ENCODE peak calls at places on chromosomes 13 and 19, in eight cellular contexts. One of them, this sample, is unnamed.

GRCh38 chr13:86856996-86857395 is 814.2 kb upstream of the SLITRK5 start:
- DNase-seq in heart right ventricle: no peak
- DNase-seq in fibroblast of the aortic adventitia: peak; percentile 1
- DNase-seq in breast epithelium: no peak
- DNase-seq in PC-3: peak; percentile 67
- DNase-seq in AG04450: peak; percentile 13
- DNase-seq in H7: no peak
- DNase-seq in HepG2: peak; percentile 5
- DNase-seq in this sample: no peak

GRCh38 chr13:44504146-44504545 is 72.0 kb downstream of the TSC22D1 start:
- DNase-seq in fibroblast of the aortic adventitia: no peak
- DNase-seq in heart right ventricle: no peak
- DNase-seq in PC-3: no peak
- DNase-seq in H7: no peak
- DNase-seq in HepG2: no peak
- DNase-seq in AG04450: no peak
- DNase-seq in breast epithelium: no peak
- DNase-seq in this sample: no peak

GRCh38 chr19:16070366-16070990 is 5.8 kb upstream of the TPM4 start:
- DNase-seq in breast epithelium: peak; percentile 91
- DNase-seq in PC-3: peak; percentile 98
- DNase-seq in fibroblast of the aortic adventitia: no peak
- DNase-seq in HepG2: peak; percentile 84
- DNase-seq in AG04450: no peak
- DNase-seq in heart right ventricle: peak; percentile 50
- DNase-seq in H7: no peak
- DNase-seq in this sample: no peak

GRCh38 chr13:45702869-45703391 is 810 bp downstream of the CBY2 start:
- DNase-seq in H7: no peak
- DNase-seq in PC-3: no peak
- DNase-seq in breast epithelium: no peak
- DNase-seq in HepG2: no peak
- DNase-seq in heart right ventricle: no peak
- DNase-seq in AG04450: no peak
- DNase-seq in fibroblast of the aortic adventitia: no peak
- DNase-seq in this sample: no peak

GRCh38 chr13:49739498-49740187 is 48.4 kb upstream of the EBPL start:
- DNase-seq in HepG2: peak; percentile 51
- DNase-seq in heart right ventricle: no peak
- DNase-seq in breast epithelium: no peak
- DNase-seq in PC-3: no peak
- DNase-seq in AG04450: no peak
- DNase-seq in fibroblast of the aortic adventitia: no peak
- DNase-seq in H7: no peak
- DNase-seq in this sample: no peak

GRCh38 chr19:5964816-5965565 is 12.9 kb downstream of the RANBP3 start:
- DNase-seq in PC-3: no peak
- DNase-seq in breast epithelium: no peak
- DNase-seq in H7: peak; percentile 52
- DNase-seq in fibroblast of the aortic adventitia: no peak
- DNase-seq in heart right ventricle: no peak
- DNase-seq in AG04450: no peak
- DNase-seq in HepG2: no peak
- DNase-seq in this sample: no peak

GRCh38 chr19:34319785-34320184 is 45.2 kb upstream of the GPI start:
- DNase-seq in AG04450: no peak
- DNase-seq in PC-3: no peak
- DNase-seq in HepG2: no peak
- DNase-seq in H7: no peak
- DNase-seq in fibroblast of the aortic adventitia: no peak
- DNase-seq in breast epithelium: no peak
- DNase-seq in heart right ventricle: peak; percentile 22
- DNase-seq in this sample: no peak

GRCh38 chr13:39585219-39585618 is 17.8 kb downstream of the LHFPL6 start:
- DNase-seq in breast epithelium: no peak
- DNase-seq in fibroblast of the aortic adventitia: no peak
- DNase-seq in H7: no peak
- DNase-seq in heart right ventricle: no peak
- DNase-seq in PC-3: peak; percentile 56
- DNase-seq in HepG2: no peak
- DNase-seq in AG04450: no peak
- DNase-seq in this sample: no peak

GRCh38 chr13:103638706-103639105 is 572.5 kb upstream of the SLC10A2 start:
- DNase-seq in fibroblast of the aortic adventitia: no peak
- DNase-seq in HepG2: no peak
- DNase-seq in AG04450: no peak
- DNase-seq in breast epithelium: no peak
- DNase-seq in heart right ventricle: peak; percentile 36
- DNase-seq in PC-3: no peak
- DNase-seq in H7: no peak
- DNase-seq in this sample: no peak

GRCh38 chr13:29817604-29818378 is 32.6 kb downstream of the UBL3 start:
- DNase-seq in PC-3: no peak
- DNase-seq in AG04450: no peak
- DNase-seq in HepG2: no peak
- DNase-seq in H7: no peak
- DNase-seq in breast epithelium: no peak
- DNase-seq in heart right ventricle: no peak
- DNase-seq in fibroblast of the aortic adventitia: peak; percentile 16
- DNase-seq in this sample: no peak

GRCh38 chr13:79654520-79654919 is 173.6 kb downstream of the NDFIP2 start:
- DNase-seq in breast epithelium: no peak
- DNase-seq in H7: no peak
- DNase-seq in AG04450: no peak
- DNase-seq in fibroblast of the aortic adventitia: no peak
- DNase-seq in PC-3: no peak
- DNase-seq in HepG2: no peak
- DNase-seq in heart right ventricle: no peak
- DNase-seq in this sample: no peak

GRCh38 chr19:39240421-39240820 is 4.4 kb downstream of the IFNL3 start:
- DNase-seq in HepG2: no peak
- DNase-seq in PC-3: no peak
- DNase-seq in fibroblast of the aortic adventitia: no peak
- DNase-seq in H7: no peak
- DNase-seq in AG04450: no peak
- DNase-seq in breast epithelium: no peak
- DNase-seq in heart right ventricle: no peak
- DNase-seq in this sample: no peak

GRCh38 chr13:48600374-48601364 is 53.1 kb upstream of the CYSLTR2 start:
- DNase-seq in AG04450: peak; percentile 16
- DNase-seq in fibroblast of the aortic adventitia: peak; percentile 90
- DNase-seq in PC-3: peak; percentile 27
- DNase-seq in breast epithelium: no peak
- DNase-seq in H7: no peak
- DNase-seq in heart right ventricle: no peak
- DNase-seq in HepG2: peak; percentile 32
- DNase-seq in this sample: peak; percentile 7

GRCh38 chr13:111066544-111066943 is 48.6 kb upstream of the ARHGEF7 start:
- DNase-seq in AG04450: no peak
- DNase-seq in breast epithelium: no peak
- DNase-seq in PC-3: no peak
- DNase-seq in fibroblast of the aortic adventitia: no peak
- DNase-seq in HepG2: no peak
- DNase-seq in H7: peak; percentile 69
- DNase-seq in heart right ventricle: no peak
- DNase-seq in this sample: peak; percentile 57

GRCh38 chr19:51341066-51341465 is 873 bp downstream of the VSIG10L start:
- DNase-seq in HepG2: no peak
- DNase-seq in fibroblast of the aortic adventitia: no peak
- DNase-seq in PC-3: no peak
- DNase-seq in AG04450: no peak
- DNase-seq in heart right ventricle: no peak
- DNase-seq in breast epithelium: no peak
- DNase-seq in H7: no peak
- DNase-seq in this sample: no peak
- H3K4me3 ChIP-seq in HepG2: peak overlapping the region; percentile 45
- H3K4me3 ChIP-seq in fibroblast of the aortic adventitia: no peak overlapping the region
- H3K4me3 ChIP-seq in PC-3: no peak overlapping the region
- H3K4me3 ChIP-seq in AG04450: no peak overlapping the region
- H3K4me3 ChIP-seq in heart right ventricle: no peak overlapping the region
- H3K4me3 ChIP-seq in breast epithelium: no peak overlapping the region
- H3K4me3 ChIP-seq in H7: no peak overlapping the region
- H3K4me3 ChIP-seq in this sample: no peak overlapping the region

GRCh38 chr13:33846306-33847062 is 28.5 kb downstream of the RFC3 start:
- DNase-seq in AG04450: no peak
- DNase-seq in heart right ventricle: no peak
- DNase-seq in HepG2: no peak
- DNase-seq in H7: no peak
- DNase-seq in breast epithelium: no peak
- DNase-seq in fibroblast of the aortic adventitia: no peak
- DNase-seq in PC-3: no peak
- DNase-seq in this sample: no peak

GRCh38 chr13:33838567-33839131 is 20.7 kb downstream of the RFC3 start:
- DNase-seq in AG04450: no peak
- DNase-seq in breast epithelium: no peak
- DNase-seq in HepG2: no peak
- DNase-seq in H7: no peak
- DNase-seq in fibroblast of the aortic adventitia: peak; percentile 85
- DNase-seq in PC-3: no peak
- DNase-seq in heart right ventricle: no peak
- DNase-seq in this sample: no peak

GRCh38 chr13:33845572-33846305 is 27.8 kb downstream of the RFC3 start:
- DNase-seq in heart right ventricle: no peak
- DNase-seq in H7: no peak
- DNase-seq in PC-3: no peak
- DNase-seq in HepG2: peak; percentile 21
- DNase-seq in breast epithelium: no peak
- DNase-seq in fibroblast of the aortic adventitia: no peak
- DNase-seq in AG04450: no peak
- DNase-seq in this sample: no peak

DNA sequence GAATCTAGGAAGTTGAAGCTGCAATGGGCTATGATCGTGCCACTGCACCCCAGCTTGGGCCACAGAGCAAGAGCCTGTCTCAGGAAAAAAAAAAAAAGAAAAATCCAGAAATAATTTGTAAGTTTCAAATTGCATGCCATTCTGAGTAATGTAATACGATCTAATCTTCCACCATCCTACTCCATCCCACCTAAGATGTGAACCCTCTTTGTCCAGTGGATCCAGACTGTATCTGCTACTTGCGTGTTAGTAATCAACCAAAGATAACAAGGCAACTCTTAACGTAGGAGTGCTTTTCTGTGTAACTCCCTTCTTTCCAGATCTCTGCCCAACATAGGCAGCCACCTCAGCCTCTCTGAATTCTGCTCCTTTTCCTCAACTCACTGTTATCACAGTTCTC is 24.3 kb downstream of the RFC3 start:
- DNase-seq in HepG2: no peak
- DNase-seq in fibroblast of the aortic adventitia: no peak
- DNase-seq in PC-3: no peak
- DNase-seq in breast epithelium: no peak
- DNase-seq in H7: no peak
- DNase-seq in AG04450: no peak
- DNase-seq in heart right ventricle: no peak
- DNase-seq in this sample: no peak
- H3K4me3 ChIP-seq in HepG2: no peak overlapping the region
- H3K4me3 ChIP-seq in fibroblast of the aortic adventitia: no peak overlapping the region
- H3K4me3 ChIP-seq in PC-3: no peak overlapping the region
- H3K4me3 ChIP-seq in breast epithelium: no peak overlapping the region
- H3K4me3 ChIP-seq in H7: no peak overlapping the region
- H3K4me3 ChIP-seq in AG04450: no peak overlapping the region
- H3K4me3 ChIP-seq in heart right ventricle: no peak overlapping the region
- H3K4me3 ChIP-seq in this sample: no peak overlapping the region

GRCh38 chr19:8194528-8195275 is 14.5 kb upstream of the CERS4 start:
- DNase-seq in heart right ventricle: no peak
- DNase-seq in PC-3: no peak
- DNase-seq in fibroblast of the aortic adventitia: no peak
- DNase-seq in AG04450: no peak
- DNase-seq in breast epithelium: no peak
- DNase-seq in HepG2: no peak
- DNase-seq in H7: no peak
- DNase-seq in this sample: no peak
- H3K4me3 ChIP-seq in heart right ventricle: peak overlapping the region; percentile 24
- H3K4me3 ChIP-seq in PC-3: no peak overlapping the region
- H3K4me3 ChIP-seq in fibroblast of the aortic adventitia: no peak overlapping the region
- H3K4me3 ChIP-seq in AG04450: no peak overlapping the region
- H3K4me3 ChIP-seq in breast epithelium: no peak overlapping the region
- H3K4me3 ChIP-seq in HepG2: no peak overlapping the region
- H3K4me3 ChIP-seq in H7: no peak overlapping the region
- H3K4me3 ChIP-seq in this sample: no peak overlapping the region

GRCh38 chr19:17327654-17328516 is 6.8 kb downstream of the ANO8 start:
- DNase-seq in PC-3: no peak
- DNase-seq in H7: peak; percentile 97
- DNase-seq in HepG2: peak; percentile 13
- DNase-seq in heart right ventricle: no peak
- DNase-seq in breast epithelium: peak; percentile 94
- DNase-seq in fibroblast of the aortic adventitia: no peak
- DNase-seq in AG04450: no peak
- DNase-seq in this sample: no peak

GRCh38 chr19:17326595-17326966 is 8.1 kb downstream of the ANO8 start:
- DNase-seq in breast epithelium: peak; percentile 57
- DNase-seq in AG04450: no peak
- DNase-seq in HepG2: no peak
- DNase-seq in PC-3: no peak
- DNase-seq in fibroblast of the aortic adventitia: no peak
- DNase-seq in heart right ventricle: no peak
- DNase-seq in H7: no peak
- DNase-seq in this sample: no peak

GRCh38 chr19:17328517-17329060 is 6.1 kb downstream of the ANO8 start:
- DNase-seq in PC-3: no peak
- DNase-seq in heart right ventricle: no peak
- DNase-seq in HepG2: no peak
- DNase-seq in breast epithelium: no peak
- DNase-seq in fibroblast of the aortic adventitia: no peak
- DNase-seq in H7: peak; percentile 92
- DNase-seq in AG04450: no peak
- DNase-seq in this sample: no peak

GRCh38 chr19:17325881-17326594 is 8.6 kb downstream of the ANO8 start:
- DNase-seq in PC-3: no peak
- DNase-seq in AG04450: no peak
- DNase-seq in H7: no peak
- DNase-seq in breast epithelium: peak; percentile 78
- DNase-seq in fibroblast of the aortic adventitia: peak; percentile 75
- DNase-seq in heart right ventricle: no peak
- DNase-seq in HepG2: no peak
- DNase-seq in this sample: no peak

DNA sequence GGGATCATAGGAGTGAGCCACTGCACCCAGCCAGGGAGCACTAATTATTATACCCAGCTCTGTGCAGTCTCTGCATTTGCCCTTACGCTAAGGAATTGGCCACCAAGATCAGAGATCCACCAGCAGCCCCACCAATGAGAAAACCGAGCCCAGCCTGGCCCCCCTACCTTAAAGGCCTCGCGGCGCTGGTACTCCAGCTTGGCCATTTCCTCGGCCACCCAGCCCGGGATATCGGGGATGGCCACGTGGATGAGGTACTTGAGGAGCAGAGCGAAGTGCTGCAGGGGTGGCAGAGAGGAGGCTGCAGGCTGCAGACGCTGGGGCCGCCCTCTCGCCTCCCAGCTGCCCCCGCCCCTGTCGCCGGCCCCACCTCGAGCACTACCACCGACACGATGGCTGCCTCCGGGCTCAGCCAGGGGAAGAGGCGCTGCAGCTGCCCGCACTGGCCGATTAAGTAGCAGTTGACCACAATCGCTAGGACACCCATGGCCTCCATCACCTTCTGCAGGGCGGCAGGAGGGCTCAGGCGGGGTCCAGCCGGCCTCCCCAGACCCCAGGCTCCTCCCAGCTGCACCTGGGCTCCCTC is 7.5 kb downstream of the ANO8 start:
- DNase-seq in AG04450: no peak
- DNase-seq in heart right ventricle: no peak
- DNase-seq in HepG2: no peak
- DNase-seq in fibroblast of the aortic adventitia: no peak
- DNase-seq in PC-3: no peak
- DNase-seq in breast epithelium: no peak
- DNase-seq in H7: no peak
- DNase-seq in this sample: no peak
- H3K4me3 ChIP-seq in AG04450: no peak overlapping the region
- H3K4me3 ChIP-seq in heart right ventricle: no peak overlapping the region
- H3K4me3 ChIP-seq in HepG2: no peak overlapping the region
- H3K4me3 ChIP-seq in fibroblast of the aortic adventitia: no peak overlapping the region
- H3K4me3 ChIP-seq in PC-3: no peak overlapping the region
- H3K4me3 ChIP-seq in breast epithelium: no peak overlapping the region
- H3K4me3 ChIP-seq in H7: peak overlapping the region; percentile 74
- H3K4me3 ChIP-seq in this sample: no peak overlapping the region

This sample was measured in esophagus muscularis mucosa.